ENCODE peak calls at places on chromosome 19, in six cellular contexts. V is adrenal gland; Y is PC-3; A is stomach; P is CD8-positive, alpha-beta memory T cell; B is pancreas. E is an unnamed sample. For H3K4me1 and H3K27me3, the result is how much of the 10 kb centered on the place peaks cover.

GRCh38 chr19:18468517-18468916 is 30.6 kb upstream of the ISYNA1 start:
- DNase-seq in Y (peak), P (no peak), B (no peak), A (no peak), V (no peak), E (no peak)

GRCh38 chr19:18879579-18880373 is 16.2 kb downstream of the CERS1 start:
- DNase-seq in B (no peak), A (peak), Y (peak), V (no peak), P (no peak), E (peak)

GRCh38 chr19:1102407-1103106 is 1.2 kb upstream of the GPX4 start:
- DNase-seq in B (peak), P (no peak), Y (peak), V (peak), A (peak), E (no peak)

GRCh38 chr19:31338069-31338767 is 11.0 kb downstream of the TSHZ3 start:
- DNase-seq in P (no peak), B (no peak), V (peak), A (no peak), Y (no peak), E (peak)

GRCh38 chr19:1767464-1767933 is 14.2 kb downstream of the ONECUT3 start:
- DNase-seq in Y (peak), B (peak), A (peak), P (peak), V (peak), E (peak)

GRCh38 chr19:5058456-5059190 is 89.7 kb downstream of the KDM4B start:
- DNase-seq in P (no peak), B (no peak), A (no peak), Y (peak), V (no peak), E (no peak)

GRCh38 chr19:9187191-9187590 is 8.4 kb downstream of the OR7D2 start:
- DNase-seq in P (no peak), B (no peak), Y (no peak), V (no peak), A (no peak), E (no peak)

GRCh38 chr19:40398417-40399056 is 8.6 kb upstream of the HIPK4 start:
- DNase-seq in B (no peak), V (no peak), P (peak), Y (no peak), A (peak), E (peak)

GRCh38 chr19:5588441-5588840 is 20.7 kb upstream of the TINCR start:
- DNase-seq in B (no peak), A (no peak), Y (no peak), P (no peak), V (peak), E (no peak)

GRCh38 chr19:55537741-55538111 is 793 bp upstream of the SBK2 start:
- DNase-seq in V (no peak), P (no peak), A (no peak), Y (no peak), B (no peak), E (peak)

GRCh38 chr19:33402421-33403220 is 29.1 kb downstream of the CEBPG start:
- DNase-seq in P (peak), B (no peak), A (no peak), V (no peak), Y (no peak), E (no peak)

GRCh38 chr19:13150919-13151604 is 851 bp downstream of the IER2 start:
- DNase-seq in B (peak), V (peak), Y (no peak), A (no peak), P (peak), E (no peak)

GRCh38 chr19:55266840-55267239 is 8.0 kb upstream of the PPP6R1 start:
- DNase-seq in A (no peak), B (no peak), V (no peak), P (no peak), Y (no peak), E (no peak)

GRCh38 chr19:16739546-16739945 is 19.9 kb downstream of the NWD1 start:
- DNase-seq in A (no peak), B (no peak), V (no peak), Y (no peak), P (no peak), E (peak)

GRCh38 chr19:12800873-12801465 is 631 bp downstream of the PRDX2 start:
- DNase-seq in P (no peak), A (no peak), V (peak), B (peak), Y (peak), E (peak)

GRCh38 chr19:8094336-8094735 is 41.8 kb downstream of the CCL25 start:
- DNase-seq in Y (no peak), V (no peak), B (no peak), A (no peak), P (no peak), E (peak)

GRCh38 chr19:20171285-20171684 is 4.3 kb downstream of the ZNF486 start:
- DNase-seq in V (no peak), A (no peak), P (no peak), B (no peak), Y (no peak), E (no peak)

GRCh38 chr19:4524808-4525562 is 6.7 kb upstream of the PLIN4 start:
- DNase-seq in A (peak), B (no peak), Y (peak), P (peak), V (peak), E (peak)

GRCh38 chr19:35310331-35310730 is 18.4 kb downstream of the MAG start:
- DNase-seq in Y (no peak), A (no peak), V (no peak), B (no peak), P (no peak), E (no peak)

GRCh38 chr19:41746593-41747227 is 8.6 kb upstream of the CEACAM6 start:
- DNase-seq in V (peak), B (peak), Y (peak), A (peak), P (no peak), E (peak)

GRCh38 chr19:3345850-3346460 is 20.4 kb upstream of the NFIC start:
- DNase-seq in A (no peak), V (no peak), Y (no peak), P (no peak), B (no peak), E (no peak)

GRCh38 chr19:21901861-21902260 is 65.9 kb upstream of the ZNF43 start:
- DNase-seq in Y (no peak), B (no peak), A (no peak), P (no peak), V (no peak), E (no peak)

GRCh38 chr19:49614096-49614857 is 23.3 kb downstream of the PRR12 start:
- DNase-seq in P (no peak), B (no peak), A (no peak), Y (peak), V (no peak), E (no peak)

GRCh38 chr19:17321655-17322489 is 12.5 kb downstream of the DDA1 start:
- DNase-seq in V (no peak), P (no peak), A (no peak), Y (no peak), B (no peak), E (peak)

GRCh38 chr19:29263305-29264080 is 50.5 kb upstream of the UQCRFS1 start:
- DNase-seq in A (peak), P (peak), B (no peak), Y (peak), V (peak), E (peak)

GRCh38 chr19:47726467-47726866 is 13.2 kb downstream of the EHD2 start:
- DNase-seq in A (no peak), B (no peak), V (peak), P (no peak), Y (no peak), E (no peak)

GRCh38 chr19:29670255-29670654 is 5.0 kb downstream of the PLEKHF1 start:
- DNase-seq in B (no peak), Y (no peak), V (no peak), A (no peak), P (no peak), E (no peak)

GRCh38 chr19:37988758-37989635 is 82.0 kb downstream of the SIPA1L3 start:
- DNase-seq in Y (no peak), P (no peak), B (no peak), A (no peak), V (no peak), E (peak)

GRCh38 chr19:44822670-44823372 is 13.9 kb downstream of the BCAM start:
- DNase-seq in Y (no peak), V (no peak), B (no peak), A (no peak), P (no peak), E (no peak)

GRCh38 chr19:40366697-40367561 is 18.4 kb downstream of the PLD3 start:
- DNase-seq in V (no peak), B (no peak), P (no peak), Y (no peak), A (no peak), E (peak)

GRCh38 chr19:14515501-14516047 is 2.6 kb downstream of the DNAJB1 start:
- DNase-seq in A (no peak), Y (no peak), V (no peak), P (no peak), B (no peak), E (no peak)
- H3K4me1 ChIP-seq in A (half or more), Y (half or more), V (half or more), P (half or more), B (under half), E (under half)

GRCh38 chr19:46492841-46493235 is 2.8 kb downstream of the PNMA8B start:
- DNase-seq in B (no peak), Y (no peak), A (no peak), P (no peak), V (peak), E (peak)
- H3K27me3 ChIP-seq in B (under half), Y (under half), A (half or more), P (under half), V (under half), E (half or more)

GRCh38 chr19:6588508-6589345 is 2.2 kb downstream of the CD70 start:
- DNase-seq in A (no peak), Y (no peak), P (no peak), B (no peak), V (no peak), E (no peak)

GRCh38 chr19:6590458-6591319 is at the start of gene CD70:
- DNase-seq in P (peak), A (no peak), V (no peak), Y (no peak), B (no peak), E (peak)

GRCh38 chr19:6587093-6587820 is 3.7 kb downstream of the CD70 start:
- DNase-seq in P (no peak), V (no peak), Y (no peak), A (no peak), B (no peak), E (peak)

GRCh38 chr19:6587998-6588507 is 2.9 kb downstream of the CD70 start:
- DNase-seq in V (no peak), Y (no peak), A (no peak), P (no peak), B (no peak), E (no peak)

GRCh38 chr19:6589711-6590457 is 1.1 kb downstream of the CD70 start:
- DNase-seq in Y (no peak), A (no peak), V (no peak), P (no peak), B (no peak), E (no peak)
- H3K4me3 ChIP-seq in Y (peak), A (peak), V (no peak), P (peak), B (no peak), E (no peak)

DNA sequence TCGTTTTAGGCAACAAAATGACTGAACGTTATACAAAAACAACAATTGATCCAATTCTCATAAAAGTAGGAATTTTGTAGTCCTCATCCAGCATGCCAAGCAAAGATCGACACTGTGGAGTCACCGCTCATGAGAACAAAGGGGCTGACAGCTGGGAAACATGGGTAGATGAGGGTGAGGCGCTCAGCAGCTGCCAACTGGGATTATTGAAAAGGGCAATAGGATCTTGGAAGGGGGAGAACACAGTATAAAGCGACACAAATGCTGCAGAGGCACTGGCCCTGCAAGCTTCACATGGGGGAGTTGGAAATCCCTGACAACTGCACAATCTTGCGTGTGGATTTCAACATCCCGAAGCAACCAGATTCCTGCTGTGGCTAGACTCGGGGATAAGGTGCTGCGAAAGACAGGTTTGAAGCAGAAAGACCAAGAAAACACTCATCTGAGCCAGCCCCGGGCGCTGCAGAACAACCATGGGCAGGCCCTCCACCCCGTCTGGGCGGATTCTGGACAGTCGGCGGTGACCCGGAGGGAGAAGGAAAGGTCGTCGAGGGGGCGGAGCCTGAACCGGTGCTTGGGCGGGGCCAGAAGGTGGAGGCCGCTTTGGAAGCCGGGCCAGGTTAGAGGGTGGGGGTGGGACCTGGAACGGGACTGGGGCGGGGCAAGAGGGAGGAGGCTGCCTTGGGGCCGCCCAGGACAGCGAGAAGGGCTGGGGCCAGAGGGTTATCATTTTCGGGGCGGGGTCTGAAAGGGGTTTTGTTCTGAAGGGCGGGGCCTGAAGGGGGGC is 5.2 kb upstream of the ZNF765 start:
- DNase-seq in V (no peak), A (no peak), Y (no peak), P (no peak), B (no peak), E (peak)
- H3K4me1 ChIP-seq in V (under half), A (under half), Y (under half), P (under half), B (under half), E (under half)

GRCh38 chr19:46493236-46494114 is 2.2 kb downstream of the PNMA8B start:
- DNase-seq in A (no peak), V (peak), Y (no peak), P (peak), B (no peak), E (peak)
- H3K27me3 ChIP-seq in A (half or more), V (under half), Y (under half), P (under half), B (under half), E (half or more)

GRCh38 chr19:10815007-10815531 is 20.9 kb downstream of the TMED1 start:
- DNase-seq in Y (no peak), V (no peak), B (no peak), A (no peak), P (no peak), E (no peak)

GRCh38 chr19:10817291-10818038 is 18.5 kb downstream of the TMED1 start:
- DNase-seq in P (no peak), Y (no peak), V (no peak), A (peak), B (no peak), E (peak)

GRCh38 chr19:10816691-10817090 is 19.3 kb downstream of the TMED1 start:
- DNase-seq in Y (no peak), V (no peak), A (no peak), B (no peak), P (no peak), E (peak)

GRCh38 chr19:10818306-10819123 is 17.5 kb downstream of the TMED1 start:
- DNase-seq in B (no peak), V (no peak), Y (no peak), P (no peak), A (no peak), E (peak)

DNA sequence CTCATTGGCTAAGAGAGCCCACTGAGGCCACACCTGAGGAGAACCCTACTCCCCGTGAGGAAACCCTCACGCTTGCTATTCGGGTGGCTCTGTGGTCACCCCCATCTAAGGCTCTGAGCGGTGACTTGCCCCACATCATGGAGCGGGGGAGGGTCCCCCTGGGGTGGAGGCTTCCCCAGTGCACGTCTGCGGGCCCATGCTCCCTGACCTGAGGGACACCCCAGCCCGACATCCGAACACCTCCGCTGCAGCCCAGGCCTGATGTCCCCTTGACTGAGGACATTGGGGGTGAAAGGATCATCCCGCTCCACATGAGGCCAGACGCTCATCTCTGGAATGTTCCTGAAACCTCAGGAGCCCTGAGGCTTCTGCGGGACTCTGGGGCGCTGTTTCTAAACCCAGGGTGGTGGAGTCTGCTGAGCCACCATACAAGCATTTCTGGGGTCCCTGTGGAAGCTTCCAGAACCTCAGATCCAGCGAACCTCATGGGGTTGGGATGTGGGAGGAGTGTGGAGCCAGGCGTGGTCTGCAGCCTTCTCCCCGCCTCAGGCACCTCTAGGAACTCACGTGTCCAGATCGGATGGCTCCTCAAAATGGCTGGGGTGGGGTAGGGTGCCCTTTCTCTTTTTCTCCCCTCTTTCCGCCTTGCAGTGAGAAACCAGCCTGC is 19.9 kb downstream of the TMED1 start:
- DNase-seq in A (no peak), B (no peak), Y (no peak), V (no peak), P (no peak), E (peak)
- H3K4me3 ChIP-seq in A (peak), B (no peak), Y (no peak), V (no peak), P (no peak), E (no peak)

DNA sequence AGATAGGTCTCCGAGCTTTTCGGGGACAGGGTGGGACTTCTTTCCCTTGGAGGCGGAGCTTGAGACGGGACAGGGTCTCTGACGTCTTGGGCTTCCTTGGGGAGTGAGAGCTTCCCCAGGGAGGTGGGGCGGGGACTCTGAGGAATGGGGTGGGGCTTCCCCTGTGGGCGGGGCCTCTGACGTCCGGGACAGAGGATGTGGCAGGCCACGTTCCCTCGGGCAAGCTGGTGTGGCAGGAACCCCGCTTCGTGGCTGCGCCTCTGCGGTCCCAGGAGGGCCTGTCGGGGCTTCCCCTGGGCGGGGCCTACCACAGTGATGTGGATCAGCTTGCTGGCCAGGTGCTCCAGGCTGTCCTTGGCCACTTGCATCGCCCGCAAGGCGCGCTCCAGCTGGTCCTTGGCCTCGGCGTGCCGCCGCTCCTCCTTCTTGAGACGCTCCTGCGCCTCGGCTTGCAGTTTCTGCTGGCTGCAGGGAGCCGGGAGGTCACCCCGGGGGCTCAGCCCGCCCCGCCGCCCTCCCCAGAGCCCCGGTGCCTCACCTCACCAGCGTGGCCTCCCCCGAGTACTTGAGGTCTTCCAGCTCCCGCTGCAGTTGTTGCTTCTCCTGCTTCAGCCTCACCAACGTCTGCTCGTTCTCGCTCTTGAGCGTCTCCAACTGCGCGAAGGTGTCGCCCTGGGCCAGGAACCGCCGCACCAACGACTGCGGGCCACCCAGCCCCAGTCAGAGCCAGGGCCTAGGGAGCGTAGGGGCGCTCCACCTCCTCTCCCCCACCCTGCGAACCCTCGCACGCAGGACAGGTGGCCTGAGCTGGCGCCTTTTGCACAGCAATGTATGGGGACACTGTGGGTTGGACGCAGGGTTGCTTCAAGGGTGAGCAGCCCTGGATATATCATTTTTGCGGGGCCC is 3.3 kb upstream of the RGL3 start:
- DNase-seq in V (peak), P (peak), A (peak), B (peak), Y (no peak), E (peak)
- H3K4me1 ChIP-seq in V (under half), P (under half), A (half or more), B (under half), Y (under half), E (under half)

GRCh38 chr19:53962887-53963435 is at the start of gene CACNG8:
- DNase-seq in V (no peak), Y (no peak), B (no peak), A (no peak), P (no peak), E (no peak)
- H3K27me3 ChIP-seq in V (under half), Y (half or more), B (under half), A (half or more), P (under half), E (half or more)